ENCODE peak calls at places on chromosome 15, in ten cellular contexts. T is transverse colon, U is brain microvascular endothelial cell, Z is HFF-Myc, F is lung, P is A549, I is psoas muscle, N is bronchial epithelial cell, J is omental fat pad, D is AG10803. C is an unnamed sample.

GRCh38 chr15:34039506-34040123 is 611 bp upstream of the AVEN start:
- DNase-seq in T (no peak), U (peak), Z (no peak), F (no peak), P (no peak), I (no peak), N (peak), J (no peak), D (no peak), C (no peak)

GRCh38 chr15:45429974-45430792 is 51.8 kb upstream of the GATM start:
- DNase-seq in T (peak), U (peak), Z (no peak), F (peak), P (peak), I (peak), N (no peak), J (peak), D (peak), C (peak)

GRCh38 chr15:32952062-32952461 is 234.3 kb downstream of the GREM1 start:
- DNase-seq in T (no peak), U (no peak), Z (no peak), F (no peak), P (no peak), I (no peak), N (no peak), J (no peak), D (no peak), C (no peak)

GRCh38 chr15:52163321-52164190 is 27.6 kb downstream of the GNB5 start:
- DNase-seq in T (no peak), U (no peak), Z (no peak), F (no peak), P (no peak), I (no peak), N (no peak), J (no peak), D (no peak), C (no peak)

GRCh38 chr15:38251726-38252480 is 733 bp upstream of the SPRED1 start:
- DNase-seq in T (peak), U (peak), Z (peak), F (peak), P (peak), I (peak), N (peak), J (peak), D (peak), C (peak)

GRCh38 chr15:40815042-40815678 is 7.9 kb upstream of the DNAJC17 start:
- DNase-seq in T (no peak), U (no peak), Z (no peak), F (no peak), P (no peak), I (no peak), N (no peak), J (no peak), D (no peak), C (no peak)

GRCh38 chr15:51375966-51376640 is 34.6 kb downstream of the GLDN start:
- DNase-seq in T (no peak), U (peak), Z (no peak), F (no peak), P (no peak), I (no peak), N (peak), J (no peak), D (peak), C (no peak)

GRCh38 chr15:96851613-96852012 is 521.1 kb downstream of the NR2F2 start:
- DNase-seq in T (no peak), U (peak), Z (no peak), F (no peak), P (no peak), I (no peak), N (no peak), J (no peak), D (no peak), C (no peak)

GRCh38 chr15:50257924-50258323 is 7.6 kb downstream of the HDC start:
- DNase-seq in T (no peak), U (peak), Z (no peak), F (peak), P (no peak), I (no peak), N (peak), J (no peak), D (no peak), C (no peak)

GRCh38 chr15:40320409-40320808 is 3.1 kb upstream of the INAFM2 start:
- DNase-seq in T (no peak), U (no peak), Z (no peak), F (no peak), P (no peak), I (no peak), N (no peak), J (no peak), D (no peak), C (no peak)

GRCh38 chr15:77064539-77065308 is 6.2 kb downstream of the TSPAN3 start:
- DNase-seq in T (no peak), U (peak), Z (no peak), F (no peak), P (no peak), I (no peak), N (peak), J (no peak), D (no peak), C (no peak)

GRCh38 chr15:29538110-29538509 is 268.5 kb upstream of the NSMCE3 start:
- DNase-seq in T (peak), U (no peak), Z (no peak), F (no peak), P (no peak), I (no peak), N (no peak), J (no peak), D (no peak), C (no peak)

GRCh38 chr15:60347480-60348069 is 50.2 kb downstream of the ANXA2 start:
- DNase-seq in T (no peak), U (no peak), Z (no peak), F (no peak), P (no peak), I (no peak), N (no peak), J (no peak), D (no peak), C (no peak)

GRCh38 chr15:71390101-71390500 is 274.8 kb downstream of the THSD4 start:
- DNase-seq in T (no peak), U (no peak), Z (no peak), F (no peak), P (no peak), I (no peak), N (no peak), J (no peak), D (no peak), C (no peak)

GRCh38 chr15:82105458-82106205 is 59.8 kb upstream of the MEX3B start:
- DNase-seq in T (no peak), U (peak), Z (no peak), F (peak), P (no peak), I (no peak), N (peak), J (no peak), D (peak), C (no peak)

GRCh38 chr15:64009798-64010241 is 36.5 kb downstream of the DAPK2 start:
- DNase-seq in T (no peak), U (peak), Z (no peak), F (no peak), P (no peak), I (no peak), N (peak), J (no peak), D (peak), C (peak)

GRCh38 chr15:22810735-22811338 is 24.4 kb downstream of the NIPA1 start:
- DNase-seq in T (no peak), U (peak), Z (no peak), F (no peak), P (no peak), I (no peak), N (no peak), J (no peak), D (no peak), C (no peak)

GRCh38 chr15:75228787-75229186 is 27.1 kb downstream of the C15orf39 start:
- DNase-seq in T (no peak), U (no peak), Z (no peak), F (no peak), P (no peak), I (no peak), N (no peak), J (no peak), D (no peak), C (no peak)

GRCh38 chr15:79322945-79323344 is 12.0 kb downstream of the TMED3 start:
- DNase-seq in T (no peak), U (no peak), Z (no peak), F (no peak), P (no peak), I (no peak), N (no peak), J (no peak), D (no peak), C (no peak)

GRCh38 chr15:63156708-63157065 is 590 bp downstream of the RPS27L start:
- DNase-seq in T (peak), U (peak), Z (no peak), F (no peak), P (no peak), I (no peak), N (peak), J (no peak), D (peak), C (no peak)

GRCh38 chr15:74202461-74203401 is at the start of gene STRA6:
- DNase-seq in T (no peak), U (no peak), Z (no peak), F (no peak), P (peak), I (no peak), N (peak), J (no peak), D (peak), C (no peak)

DNA sequence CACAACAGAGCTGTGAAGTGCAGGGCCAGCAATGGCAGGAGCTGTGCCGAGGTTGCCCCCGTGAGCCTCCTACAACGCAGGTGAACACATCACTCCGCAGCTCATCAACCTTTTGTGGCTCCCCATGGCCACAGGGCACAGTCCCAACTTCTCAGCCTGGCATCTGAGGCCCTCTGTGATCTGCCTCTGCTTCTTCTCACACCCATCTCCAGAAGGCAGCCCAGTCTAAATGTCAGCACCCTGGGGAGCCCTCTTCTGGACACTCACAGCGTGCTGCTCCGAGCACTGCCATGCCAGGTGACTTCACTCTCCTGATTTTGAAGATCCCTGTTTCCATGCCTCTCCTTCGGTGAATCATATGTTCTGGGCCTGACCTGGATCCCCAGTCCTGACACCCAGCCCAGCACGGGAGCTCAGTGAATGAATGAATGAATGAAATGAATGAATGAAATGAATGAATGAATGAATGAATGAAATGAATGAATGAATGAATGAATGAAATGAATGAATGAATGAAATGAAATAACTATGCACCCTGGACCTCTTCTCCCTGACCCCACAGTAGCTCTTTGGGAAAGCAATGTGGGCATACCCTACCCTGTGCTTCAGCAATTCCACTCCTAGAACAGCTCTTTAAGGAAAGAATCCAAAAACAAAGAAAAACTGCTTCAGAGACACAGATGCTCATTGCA is 17.9 kb upstream of the SKIC8 start:
- DNase-seq in T (peak), U (no peak), Z (no peak), F (no peak), P (no peak), I (no peak), N (peak), J (no peak), D (no peak), C (no peak)
- TF ChIP-seq CTCF in T (peak), U (peak), Z (no peak), F (no peak), P (peak), I (no peak), N (peak), J (no peak), D (peak), C (no peak)

GRCh38 chr15:69377137-69377536 is 37.0 kb upstream of the KIF23 start:
- DNase-seq in T (no peak), U (no peak), Z (no peak), F (no peak), P (no peak), I (no peak), N (no peak), J (no peak), D (no peak), C (no peak)

GRCh38 chr15:69384626-69385025 is 29.5 kb upstream of the KIF23 start:
- DNase-seq in T (no peak), U (no peak), Z (no peak), F (no peak), P (no peak), I (no peak), N (no peak), J (no peak), D (no peak), C (no peak)

GRCh38 chr15:69380726-69381105 is 33.4 kb upstream of the KIF23 start:
- DNase-seq in T (no peak), U (no peak), Z (no peak), F (no peak), P (no peak), I (no peak), N (no peak), J (no peak), D (no peak), C (no peak)

GRCh38 chr15:69375151-69375790 is 38.9 kb upstream of the KIF23 start:
- DNase-seq in T (no peak), U (no peak), Z (no peak), F (no peak), P (no peak), I (no peak), N (no peak), J (no peak), D (no peak), C (no peak)

DNA sequence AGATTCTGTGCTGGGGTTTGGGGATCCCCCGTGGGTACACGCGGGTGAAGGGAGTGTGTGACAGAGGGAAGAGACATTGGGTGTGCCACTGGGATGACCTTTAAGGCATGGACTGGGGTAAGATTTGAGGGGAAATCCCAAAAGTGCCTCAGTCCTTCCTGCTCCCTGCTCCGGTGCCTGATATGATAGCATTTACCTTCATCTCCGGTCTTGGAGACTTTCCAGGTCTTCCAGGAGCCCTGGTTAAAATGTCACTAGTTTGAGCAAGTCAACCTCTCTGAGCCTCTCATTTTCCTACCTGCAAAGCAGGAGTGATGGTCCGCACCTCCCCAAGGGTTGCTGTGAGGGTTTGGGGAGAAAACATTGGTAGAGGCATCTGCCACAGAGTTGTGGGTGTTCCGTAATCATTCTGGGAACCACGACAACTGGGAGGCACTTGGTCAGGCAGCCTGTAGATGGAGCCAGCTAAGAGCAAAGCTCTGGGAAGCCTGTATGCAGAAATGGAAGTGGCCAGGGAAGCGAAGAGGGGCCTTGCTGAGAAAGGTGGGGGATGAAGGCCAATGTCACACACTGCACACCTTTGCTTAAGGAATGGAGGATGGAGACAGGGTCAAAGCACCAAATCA is 33.9 kb upstream of the KIF23 start:
- DNase-seq in T (no peak), U (peak), Z (no peak), F (no peak), P (no peak), I (no peak), N (no peak), J (no peak), D (peak), C (no peak)
- TF ChIP-seq CTCF in T (no peak), U (peak), Z (peak), F (no peak), P (peak), I (no peak), N (peak), J (no peak), D (peak), C (no peak)

GRCh38 chr15:89003865-89004725 is 84.2 kb upstream of the ABHD2 start:
- DNase-seq in T (no peak), U (peak), Z (no peak), F (no peak), P (peak), I (peak), N (peak), J (no peak), D (peak), C (no peak)
- TF ChIP-seq CTCF in T (no peak), U (peak), Z (no peak), F (no peak), P (peak), I (peak), N (peak), J (no peak), D (peak), C (no peak)

GRCh38 chr15:100760357-100760903 is 119.2 kb upstream of the ALDH1A3 start:
- DNase-seq in T (no peak), U (no peak), Z (no peak), F (no peak), P (no peak), I (no peak), N (peak), J (no peak), D (no peak), C (no peak)

GRCh38 chr15:100762289-100762688 is 117.3 kb upstream of the ALDH1A3 start:
- DNase-seq in T (no peak), U (no peak), Z (no peak), F (no peak), P (no peak), I (no peak), N (no peak), J (no peak), D (no peak), C (no peak)

GRCh38 chr15:100759698-100760356 is 119.8 kb upstream of the ALDH1A3 start:
- DNase-seq in T (no peak), U (peak), Z (peak), F (no peak), P (peak), I (no peak), N (peak), J (no peak), D (peak), C (no peak)

GRCh38 chr15:100762913-100763627 is 116.6 kb upstream of the ALDH1A3 start:
- DNase-seq in T (no peak), U (no peak), Z (no peak), F (no peak), P (no peak), I (no peak), N (no peak), J (no peak), D (no peak), C (no peak)

DNA sequence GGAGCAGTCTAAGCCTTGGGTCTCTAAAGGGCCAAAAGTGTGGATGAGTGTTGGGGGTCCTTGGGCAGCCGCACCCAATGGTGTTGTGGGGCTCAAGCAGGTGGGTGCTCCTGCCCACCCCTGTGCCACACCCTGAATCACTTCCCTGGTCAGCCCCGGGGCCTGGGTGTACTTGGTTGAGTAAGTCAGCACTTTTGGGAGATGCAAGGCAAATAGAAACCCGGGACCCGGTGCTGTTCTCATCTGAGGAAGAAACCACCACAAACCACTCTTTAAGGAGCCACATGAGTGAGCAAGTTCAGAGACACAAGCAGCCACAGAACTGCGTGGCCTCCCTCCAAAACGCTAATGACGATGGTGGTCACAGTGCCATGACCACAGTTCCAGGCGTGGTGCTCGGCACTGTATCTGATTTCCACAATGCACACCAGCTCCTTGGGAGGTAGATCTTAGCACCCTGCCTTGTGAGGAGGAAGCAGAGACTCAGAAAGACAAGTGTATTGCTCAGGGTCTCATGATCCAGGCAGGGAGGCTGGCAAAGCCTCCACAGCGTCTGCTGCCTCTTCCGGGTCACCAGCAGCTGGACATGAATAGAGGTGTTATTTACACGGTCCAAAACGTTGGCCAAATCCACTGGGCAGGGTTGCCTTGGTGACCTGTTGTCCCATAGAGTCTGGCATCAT is 118.2 kb upstream of the ALDH1A3 start:
- DNase-seq in T (no peak), U (no peak), Z (no peak), F (no peak), P (no peak), I (no peak), N (no peak), J (no peak), D (no peak), C (no peak)
- TF ChIP-seq CTCF in T (no peak), U (no peak), Z (no peak), F (no peak), P (no peak), I (no peak), N (no peak), J (no peak), D (no peak), C (no peak)

GRCh38 chr15:69723404-69724097 is 270.9 kb downstream of the RPLP1 start:
- DNase-seq in T (no peak), U (no peak), Z (no peak), F (no peak), P (no peak), I (peak), N (no peak), J (no peak), D (no peak), C (no peak)

GRCh38 chr15:69725210-69725609 is 272.6 kb downstream of the RPLP1 start:
- DNase-seq in T (no peak), U (no peak), Z (no peak), F (no peak), P (no peak), I (no peak), N (no peak), J (no peak), D (no peak), C (no peak)

GRCh38 chr15:69724331-69724730 is 271.7 kb downstream of the RPLP1 start:
- DNase-seq in T (no peak), U (no peak), Z (no peak), F (no peak), P (no peak), I (no peak), N (no peak), J (no peak), D (no peak), C (no peak)

GRCh38 chr15:69727257-69727924 is 274.8 kb downstream of the RPLP1 start:
- DNase-seq in T (no peak), U (no peak), Z (no peak), F (no peak), P (no peak), I (no peak), N (no peak), J (no peak), D (no peak), C (no peak)

GRCh38 chr15:69725957-69726356 is 273.3 kb downstream of the RPLP1 start:
- DNase-seq in T (no peak), U (no peak), Z (no peak), F (peak), P (no peak), I (no peak), N (no peak), J (no peak), D (no peak), C (no peak)
- TF ChIP-seq CTCF in T (no peak), U (no peak), Z (no peak), F (no peak), P (no peak), I (no peak), N (no peak), J (no peak), D (no peak), C (no peak)

GRCh38 chr15:61527836-61528589 is 298.9 kb upstream of the RORA start:
- DNase-seq in T (no peak), U (no peak), Z (no peak), F (no peak), P (no peak), I (no peak), N (no peak), J (no peak), D (no peak), C (no peak)

GRCh38 chr15:61528590-61528929 is 299.5 kb upstream of the RORA start:
- DNase-seq in T (no peak), U (no peak), Z (no peak), F (no peak), P (no peak), I (no peak), N (no peak), J (no peak), D (no peak), C (no peak)

DNA sequence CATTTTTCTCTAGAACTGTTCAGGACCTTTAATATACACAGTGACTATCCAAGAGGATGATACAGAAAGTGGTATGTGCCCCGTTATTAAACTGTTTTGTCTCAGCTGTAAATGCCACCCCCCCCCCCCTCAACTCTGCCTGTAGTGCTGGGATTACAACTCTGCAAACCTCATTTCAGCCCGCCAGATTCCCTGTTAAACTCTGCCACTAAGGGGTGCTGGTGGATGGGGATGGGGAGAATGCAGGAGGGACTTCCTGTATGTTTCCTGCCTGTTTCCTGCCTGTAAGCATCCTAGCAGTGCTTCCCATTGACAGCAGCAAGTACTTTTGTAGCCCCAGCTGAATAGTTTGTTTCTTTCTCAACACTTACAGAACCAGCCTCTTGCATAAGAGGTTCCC is 301.7 kb upstream of the RORA start:
- DNase-seq in T (no peak), U (no peak), Z (no peak), F (no peak), P (no peak), I (no peak), N (no peak), J (no peak), D (no peak), C (no peak)
- TF ChIP-seq CTCF in T (no peak), U (peak), Z (no peak), F (no peak), P (no peak), I (no peak), N (no peak), J (no peak), D (peak), C (no peak)

C was measured in natural killer cell.